ENCODE peak calls at places on chromosomes 12 and 14, in five cellular contexts. One of them, this sample, is unnamed.

GRCh38 chr12:19095869-19096480 is 33.6 kb upstream of the PLEKHA5 start:
- DNase-seq in GM06990: no peak
- DNase-seq in HFF-Myc: no peak
- DNase-seq in K562: no peak
- DNase-seq in lower lobe of right lung: no peak
- DNase-seq in this sample: no peak

GRCh38 chr14:70585221-70585620 is 15.2 kb downstream of the MED6 start:
- DNase-seq in GM06990: no peak
- DNase-seq in HFF-Myc: no peak
- DNase-seq in K562: no peak
- DNase-seq in lower lobe of right lung: no peak
- DNase-seq in this sample: no peak

GRCh38 chr14:99822800-99823455 is 29.7 kb downstream of the EML1 start:
- DNase-seq in GM06990: no peak
- DNase-seq in HFF-Myc: no peak
- DNase-seq in K562: no peak
- DNase-seq in lower lobe of right lung: no peak
- DNase-seq in this sample: no peak

GRCh38 chr12:43766291-43766690 is 7.5 kb downstream of the IRAK4 start:
- DNase-seq in GM06990: no peak
- DNase-seq in HFF-Myc: no peak
- DNase-seq in K562: no peak
- DNase-seq in lower lobe of right lung: no peak
- DNase-seq in this sample: no peak

GRCh38 chr14:100074431-100075100 is 9.3 kb downstream of the EVL start:
- DNase-seq in GM06990: no peak
- DNase-seq in HFF-Myc: no peak
- DNase-seq in K562: no peak
- DNase-seq in lower lobe of right lung: no peak
- DNase-seq in this sample: no peak

GRCh38 chr12:12507121-12507520 is 55.5 kb downstream of the DUSP16 start:
- DNase-seq in GM06990: no peak
- DNase-seq in HFF-Myc: no peak
- DNase-seq in K562: no peak
- DNase-seq in lower lobe of right lung: no peak
- DNase-seq in this sample: no peak

GRCh38 chr12:128810182-128811127 is 13.3 kb downstream of the SLC15A4 start:
- DNase-seq in GM06990: peak
- DNase-seq in HFF-Myc: no peak
- DNase-seq in K562: no peak
- DNase-seq in lower lobe of right lung: no peak
- DNase-seq in this sample: no peak

GRCh38 chr14:103698380-103699260 is 16.6 kb downstream of the XRCC3 start:
- DNase-seq in GM06990: no peak
- DNase-seq in HFF-Myc: no peak
- DNase-seq in K562: no peak
- DNase-seq in lower lobe of right lung: peak
- DNase-seq in this sample: no peak

GRCh38 chr14:25909361-25909760 is 688.5 kb downstream of the NOVA1 start:
- DNase-seq in GM06990: no peak
- DNase-seq in HFF-Myc: no peak
- DNase-seq in K562: no peak
- DNase-seq in lower lobe of right lung: no peak
- DNase-seq in this sample: no peak

GRCh38 chr12:2457215-2458112 is 337.3 kb upstream of the FKBP4 start:
- DNase-seq in GM06990: no peak
- DNase-seq in HFF-Myc: no peak
- DNase-seq in K562: peak
- DNase-seq in lower lobe of right lung: no peak
- DNase-seq in this sample: no peak

GRCh38 chr14:93536945-93537344 is 106.2 kb downstream of the UNC79 start:
- DNase-seq in GM06990: no peak
- DNase-seq in HFF-Myc: no peak
- DNase-seq in K562: no peak
- DNase-seq in lower lobe of right lung: no peak
- DNase-seq in this sample: no peak

GRCh38 chr12:120439646-120440247 is 1.8 kb downstream of the COX6A1 start:
- DNase-seq in GM06990: peak
- DNase-seq in HFF-Myc: peak
- DNase-seq in K562: peak
- DNase-seq in lower lobe of right lung: no peak
- DNase-seq in this sample: peak

GRCh38 chr12:113208041-113208934 is 13.0 kb upstream of the TPCN1 start:
- DNase-seq in GM06990: peak
- DNase-seq in HFF-Myc: peak
- DNase-seq in K562: no peak
- DNase-seq in lower lobe of right lung: no peak
- DNase-seq in this sample: no peak

GRCh38 chr14:49193365-49194050 is 392.7 kb downstream of the RPS29 start:
- DNase-seq in GM06990: peak
- DNase-seq in HFF-Myc: no peak
- DNase-seq in K562: no peak
- DNase-seq in lower lobe of right lung: no peak
- DNase-seq in this sample: no peak

GRCh38 chr14:97077253-97077653 is 280.1 kb downstream of the VRK1 start:
- DNase-seq in GM06990: peak
- DNase-seq in HFF-Myc: no peak
- DNase-seq in K562: peak
- DNase-seq in lower lobe of right lung: peak
- DNase-seq in this sample: no peak

GRCh38 chr12:120121766-120122293 is 5.3 kb upstream of the RAB35 start:
- DNase-seq in GM06990: peak
- DNase-seq in HFF-Myc: no peak
- DNase-seq in K562: no peak
- DNase-seq in lower lobe of right lung: no peak
- DNase-seq in this sample: no peak

GRCh38 chr12:53465679-53466078 is 13.8 kb downstream of the PCBP2 start:
- DNase-seq in GM06990: no peak
- DNase-seq in HFF-Myc: no peak
- DNase-seq in K562: no peak
- DNase-seq in lower lobe of right lung: no peak
- DNase-seq in this sample: no peak

GRCh38 chr12:59452259-59452658 is 143.6 kb upstream of the SLC16A7 start:
- DNase-seq in GM06990: no peak
- DNase-seq in HFF-Myc: peak
- DNase-seq in K562: no peak
- DNase-seq in lower lobe of right lung: no peak
- DNase-seq in this sample: no peak

GRCh38 chr14:105067140-105067968 is 2.1 kb upstream of the GPR132 start:
- DNase-seq in GM06990: peak
- DNase-seq in HFF-Myc: no peak
- DNase-seq in K562: no peak
- DNase-seq in lower lobe of right lung: no peak
- DNase-seq in this sample: no peak

GRCh38 chr12:124821252-124822200 is 42.1 kb downstream of the SCARB1 start:
- DNase-seq in GM06990: no peak
- DNase-seq in HFF-Myc: no peak
- DNase-seq in K562: no peak
- DNase-seq in lower lobe of right lung: no peak
- DNase-seq in this sample: no peak

GRCh38 chr14:56121786-56122185 is 3.6 kb downstream of the PELI2 start:
- DNase-seq in GM06990: no peak
- DNase-seq in HFF-Myc: no peak
- DNase-seq in K562: no peak
- DNase-seq in lower lobe of right lung: no peak
- DNase-seq in this sample: no peak

GRCh38 chr14:104277416-104278213 is 139.2 kb downstream of the KIF26A start:
- DNase-seq in GM06990: no peak
- DNase-seq in HFF-Myc: no peak
- DNase-seq in K562: no peak
- DNase-seq in lower lobe of right lung: no peak
- DNase-seq in this sample: peak

GRCh38 chr14:55681088-55681487 is 101.1 kb downstream of the KTN1 start:
- DNase-seq in GM06990: no peak
- DNase-seq in HFF-Myc: no peak
- DNase-seq in K562: no peak
- DNase-seq in lower lobe of right lung: no peak
- DNase-seq in this sample: no peak

GRCh38 chr12:49706351-49707126 is 666 bp downstream of the FMNL3 start:
- DNase-seq in GM06990: peak
- DNase-seq in HFF-Myc: no peak
- DNase-seq in K562: peak
- DNase-seq in lower lobe of right lung: peak
- DNase-seq in this sample: peak

GRCh38 chr12:117421068-117421771 is 59.8 kb upstream of the NOS1 start:
- DNase-seq in GM06990: no peak
- DNase-seq in HFF-Myc: no peak
- DNase-seq in K562: no peak
- DNase-seq in lower lobe of right lung: no peak
- DNase-seq in this sample: no peak
- TF ChIP-seq CTCF in GM06990: no peak
- TF ChIP-seq CTCF in HFF-Myc: no peak
- TF ChIP-seq CTCF in K562: no peak
- TF ChIP-seq CTCF in lower lobe of right lung: no peak
- TF ChIP-seq CTCF in this sample: no peak

GRCh38 chr12:111482464-111482863 is 76.7 kb downstream of the SH2B3 start:
- DNase-seq in GM06990: no peak
- DNase-seq in HFF-Myc: no peak
- DNase-seq in K562: no peak
- DNase-seq in lower lobe of right lung: no peak
- DNase-seq in this sample: no peak
- TF ChIP-seq CTCF in GM06990: peak
- TF ChIP-seq CTCF in HFF-Myc: no peak
- TF ChIP-seq CTCF in K562: no peak
- TF ChIP-seq CTCF in lower lobe of right lung: no peak
- TF ChIP-seq CTCF in this sample: no peak

GRCh38 chr14:21860172-21860571 is 186.6 kb upstream of the OR4E1 start:
- DNase-seq in GM06990: no peak
- DNase-seq in HFF-Myc: no peak
- DNase-seq in K562: peak
- DNase-seq in lower lobe of right lung: no peak
- DNase-seq in this sample: no peak
- TF ChIP-seq CTCF in GM06990: peak
- TF ChIP-seq CTCF in HFF-Myc: peak
- TF ChIP-seq CTCF in K562: peak
- TF ChIP-seq CTCF in lower lobe of right lung: peak
- TF ChIP-seq CTCF in this sample: peak

DNA sequence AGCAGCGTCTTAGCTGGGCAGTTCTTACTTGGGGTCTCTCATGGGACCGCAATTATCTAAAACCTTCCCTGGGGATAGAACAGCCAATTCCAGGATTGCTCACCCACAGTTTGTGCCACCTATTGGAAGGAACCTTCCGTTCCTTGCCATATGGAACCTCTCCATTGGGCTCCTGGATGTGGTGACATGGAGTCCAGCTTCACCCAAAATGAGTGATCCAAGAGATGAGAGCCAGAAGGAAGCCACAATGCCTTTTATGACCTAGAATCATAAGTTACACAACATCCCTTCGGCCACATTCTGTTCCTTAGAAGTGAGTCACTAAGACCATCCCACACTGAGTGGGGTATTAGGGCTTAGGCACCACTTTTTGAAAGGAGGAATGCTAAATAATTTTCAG is 164.4 kb downstream of the FBXL14 start:
- DNase-seq in GM06990: no peak
- DNase-seq in HFF-Myc: peak
- DNase-seq in K562: no peak
- DNase-seq in lower lobe of right lung: no peak
- DNase-seq in this sample: no peak
- TF ChIP-seq CTCF in GM06990: no peak
- TF ChIP-seq CTCF in HFF-Myc: no peak
- TF ChIP-seq CTCF in K562: no peak
- TF ChIP-seq CTCF in lower lobe of right lung: no peak
- TF ChIP-seq CTCF in this sample: no peak

This sample was measured in mesothelial cell of epicardium.